ENCODE peak calls at places on chromosome 19, in eight cellular contexts. K is HFF-Myc, I is endodermal cell, Q is NB4, M is fibroblast of lung, G is brain microvascular endothelial cell, H is B cell, O is body of pancreas. J is an unnamed sample.

GRCh38 chr19:33819875-33820781 is 23.5 kb downstream of the KCTD15 start:
- DNase-seq in K (no peak), I (peak), Q (peak), M (peak), G (peak), H (peak), O (peak), J (no peak)

GRCh38 chr19:11587973-11588631 is 9.2 kb upstream of the ZNF627 start:
- DNase-seq in K (no peak), I (no peak), Q (no peak), M (no peak), G (no peak), H (no peak), O (peak), J (no peak)

GRCh38 chr19:47663911-47664771 is 49.1 kb upstream of the EHD2 start:
- DNase-seq in K (peak), I (no peak), Q (peak), M (peak), G (peak), H (no peak), O (peak), J (no peak)

GRCh38 chr19:19342086-19343015 is 21.7 kb downstream of the MAU2 start:
- DNase-seq in K (no peak), I (peak), Q (peak), M (peak), G (peak), H (no peak), O (peak), J (peak)

GRCh38 chr19:12788682-12789097 is 2.6 kb upstream of the JUNB start:
- DNase-seq in K (no peak), I (peak), Q (peak), M (peak), G (peak), H (peak), O (peak), J (no peak)

GRCh38 chr19:13861714-13862531 is 15.0 kb upstream of the NANOS3 start:
- DNase-seq in K (no peak), I (peak), Q (peak), M (peak), G (peak), H (peak), O (peak), J (peak)

GRCh38 chr19:38711726-38712153 is 32.5 kb downstream of the CAPN12 start:
- DNase-seq in K (no peak), I (no peak), Q (no peak), M (peak), G (peak), H (no peak), O (peak), J (no peak)

GRCh38 chr19:32691291-32691951 is at the start of gene NUDT19:
- DNase-seq in K (peak), I (no peak), Q (peak), M (peak), G (peak), H (peak), O (peak), J (peak)

GRCh38 chr19:4650159-4650558 is 10.8 kb downstream of the TNFAIP8L1 start:
- DNase-seq in K (no peak), I (no peak), Q (no peak), M (no peak), G (no peak), H (no peak), O (no peak), J (no peak)

GRCh38 chr19:46529622-46530451 is 34.2 kb upstream of the PNMA8B start:
- DNase-seq in K (no peak), I (peak), Q (peak), M (peak), G (peak), H (peak), O (peak), J (no peak)

GRCh38 chr19:5287066-5287465 is 53.5 kb downstream of the PTPRS start:
- DNase-seq in K (no peak), I (no peak), Q (no peak), M (no peak), G (no peak), H (no peak), O (no peak), J (no peak)

DNA sequence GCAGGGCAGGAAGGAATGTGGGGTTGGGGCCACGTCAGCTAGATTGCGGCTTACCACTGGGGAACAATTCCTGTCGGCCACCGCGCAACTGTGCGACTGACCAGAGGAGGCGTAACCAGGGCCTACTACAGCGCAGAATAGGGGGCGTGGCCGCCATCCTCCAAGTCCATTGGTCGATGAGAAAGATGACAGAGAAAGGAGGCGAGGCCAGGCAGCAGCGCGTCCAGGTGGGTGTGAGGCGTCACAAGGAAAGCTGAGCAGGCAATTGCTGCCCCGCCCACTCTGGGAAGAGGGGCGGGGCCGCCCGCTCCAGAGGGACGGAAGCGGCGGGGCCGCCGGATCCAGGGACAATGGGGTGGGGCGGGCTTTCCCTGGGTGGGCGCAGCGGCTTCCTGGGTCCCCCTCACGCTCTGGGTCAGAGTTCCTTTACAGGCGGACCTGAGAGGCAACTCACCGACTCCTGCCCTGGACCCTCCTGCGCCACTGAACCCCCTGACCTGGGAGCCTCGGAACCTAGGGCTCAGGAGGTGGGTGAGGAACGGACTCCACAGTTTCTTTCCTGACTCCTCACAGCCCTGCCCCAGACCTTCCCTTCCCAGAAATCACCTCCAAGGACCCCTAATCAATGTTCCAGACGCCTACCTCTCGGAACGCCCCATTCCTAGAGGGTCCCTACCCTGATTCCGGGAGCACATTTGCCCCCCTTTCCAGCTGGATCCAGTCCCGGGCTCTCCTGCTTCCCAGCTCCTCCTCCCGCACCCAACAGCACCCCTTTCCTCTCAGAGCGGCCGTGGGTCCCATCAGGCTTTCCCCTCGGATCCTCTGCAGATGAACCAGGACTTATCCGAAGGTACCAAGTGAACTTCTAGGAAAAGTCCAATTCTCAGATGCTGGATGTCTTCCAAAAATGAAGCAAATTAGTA is 101.5 kb upstream of the ZNF492 start:
- DNase-seq in K (no peak), I (no peak), Q (peak), M (no peak), G (no peak), H (no peak), O (peak), J (no peak)
- TF ChIP-seq CTCF in K (no peak), I (no peak), Q (no peak), M (no peak), G (no peak), H (no peak), O (peak), J (no peak)

GRCh38 chr19:35931874-35932202 is 4.3 kb upstream of the LRFN3 start:
- DNase-seq in K (no peak), I (no peak), Q (no peak), M (no peak), G (no peak), H (no peak), O (no peak), J (no peak)
- TF ChIP-seq CTCF in K (no peak), I (peak), Q (no peak), M (no peak), G (no peak), H (peak), O (no peak), J (peak)

GRCh38 chr19:53091413-53091812 is 11.8 kb downstream of the ZNF160 start:
- DNase-seq in K (no peak), I (peak), Q (no peak), M (no peak), G (no peak), H (no peak), O (no peak), J (no peak)
- TF ChIP-seq CTCF in K (no peak), I (peak), Q (no peak), M (no peak), G (no peak), H (no peak), O (no peak), J (no peak)

GRCh38 chr19:43560687-43561086 is 14.6 kb downstream of the XRCC1 start:
- DNase-seq in K (no peak), I (peak), Q (peak), M (no peak), G (peak), H (no peak), O (no peak), J (no peak)
- TF ChIP-seq CTCF in K (peak), I (peak), Q (peak), M (no peak), G (peak), H (no peak), O (no peak), J (no peak)

DNA sequence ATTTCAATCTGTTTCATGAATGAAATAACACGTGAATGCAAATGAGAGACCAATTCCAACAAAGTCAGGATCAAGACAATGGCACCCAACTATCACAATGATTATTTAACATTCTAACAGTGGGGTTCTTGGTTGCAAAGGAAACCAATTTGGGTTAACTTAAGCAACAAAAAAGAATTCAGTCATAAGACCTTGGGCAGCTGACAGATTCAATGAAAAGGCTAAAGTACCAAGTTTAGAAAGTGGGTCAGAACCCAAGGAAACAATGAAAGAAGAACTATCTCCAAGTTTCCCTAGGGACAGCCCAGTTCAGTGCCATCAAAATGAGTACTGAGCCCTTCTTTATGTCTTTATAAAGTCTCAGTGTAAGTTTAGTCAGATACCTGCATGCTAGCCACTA is 17.5 kb upstream of the SIGLEC14 start:
- DNase-seq in K (no peak), I (no peak), Q (no peak), M (no peak), G (no peak), H (no peak), O (no peak), J (no peak)
- TF ChIP-seq CTCF in K (no peak), I (no peak), Q (no peak), M (no peak), G (no peak), H (no peak), O (no peak), J (no peak)

GRCh38 chr19:35988824-35989223 is 6.2 kb upstream of the SDHAF1 start:
- DNase-seq in K (no peak), I (no peak), Q (no peak), M (no peak), G (no peak), H (no peak), O (no peak), J (no peak)

GRCh38 chr19:35986111-35986510 is 8.9 kb upstream of the SDHAF1 start:
- DNase-seq in K (no peak), I (no peak), Q (no peak), M (no peak), G (no peak), H (no peak), O (no peak), J (no peak)

GRCh38 chr19:35990771-35991730 is 3.9 kb upstream of the SDHAF1 start:
- DNase-seq in K (no peak), I (no peak), Q (no peak), M (no peak), G (no peak), H (no peak), O (no peak), J (no peak)

GRCh38 chr19:35986664-35987570 is 8.1 kb upstream of the SDHAF1 start:
- DNase-seq in K (no peak), I (peak), Q (peak), M (no peak), G (no peak), H (peak), O (peak), J (no peak)

GRCh38 chr19:35987571-35987896 is 7.5 kb upstream of the SDHAF1 start:
- DNase-seq in K (no peak), I (no peak), Q (no peak), M (no peak), G (no peak), H (no peak), O (no peak), J (no peak)
- TF ChIP-seq CTCF in K (no peak), I (peak), Q (no peak), M (no peak), G (no peak), H (no peak), O (no peak), J (no peak)

GRCh38 chr19:2488942-2489731 is 13.2 kb downstream of the GADD45B start:
- DNase-seq in K (no peak), I (peak), Q (peak), M (no peak), G (no peak), H (no peak), O (peak), J (no peak)
- TF ChIP-seq CTCF in K (no peak), I (peak), Q (no peak), M (no peak), G (no peak), H (no peak), O (no peak), J (no peak)

GRCh38 chr19:15937771-15938170 is 3.4 kb upstream of the CYP4F11 start:
- DNase-seq in K (no peak), I (no peak), Q (no peak), M (no peak), G (no peak), H (no peak), O (peak), J (no peak)

GRCh38 chr19:15936950-15937349 is 2.6 kb upstream of the CYP4F11 start:
- DNase-seq in K (no peak), I (no peak), Q (no peak), M (no peak), G (no peak), H (no peak), O (no peak), J (no peak)

GRCh38 chr19:15935167-15935702 is 906 bp upstream of the CYP4F11 start:
- DNase-seq in K (no peak), I (no peak), Q (no peak), M (no peak), G (no peak), H (no peak), O (no peak), J (no peak)

GRCh38 chr19:15936173-15936572 is 1.8 kb upstream of the CYP4F11 start:
- DNase-seq in K (no peak), I (no peak), Q (no peak), M (no peak), G (no peak), H (no peak), O (no peak), J (no peak)

GRCh38 chr19:15934332-15935078 is at the start of gene CYP4F11:
- DNase-seq in K (no peak), I (no peak), Q (peak), M (no peak), G (no peak), H (no peak), O (peak), J (no peak)
- TF ChIP-seq CTCF in K (no peak), I (no peak), Q (no peak), M (no peak), G (no peak), H (no peak), O (no peak), J (no peak)

J was measured in type B pancreatic cell.